ENCODE peak calls at places on chromosomes 3 and 15, in four cellular contexts. One of them, this sample, is unnamed.

GRCh38 chr3:149536429-149536828 is 61.9 kb downstream of the TM4SF4 start:
- DNase-seq in MM.1S: no peak
- DNase-seq in GM20000: no peak
- DNase-seq in PC-3: no peak
- DNase-seq in this sample: no peak

GRCh38 chr15:41881550-41881924 is 12.3 kb downstream of the SPTBN5 start:
- DNase-seq in GM20000: no peak
- DNase-seq in PC-3: no peak
- DNase-seq in MM.1S: no peak
- DNase-seq in this sample: no peak

GRCh38 chr15:51172190-51172589 is 77.5 kb upstream of the TNFAIP8L3 start:
- DNase-seq in MM.1S: no peak
- DNase-seq in GM20000: no peak
- DNase-seq in PC-3: no peak
- DNase-seq in this sample: no peak

GRCh38 chr3:192060160-192060783 is 599.3 kb downstream of the PYDC2 start:
- DNase-seq in GM20000: no peak
- DNase-seq in MM.1S: peak
- DNase-seq in PC-3: no peak
- DNase-seq in this sample: no peak

GRCh38 chr3:36206936-36207620 is 173.2 kb upstream of the STAC start:
- DNase-seq in PC-3: no peak
- DNase-seq in GM20000: no peak
- DNase-seq in MM.1S: no peak
- DNase-seq in this sample: no peak

GRCh38 chr15:65077981-65078352 is 1.4 kb downstream of the KBTBD13 start:
- DNase-seq in GM20000: peak
- DNase-seq in PC-3: no peak
- DNase-seq in MM.1S: peak
- DNase-seq in this sample: peak

GRCh38 chr3:66302288-66302687 is 81.5 kb downstream of the SLC25A26 start:
- DNase-seq in PC-3: no peak
- DNase-seq in GM20000: peak
- DNase-seq in MM.1S: no peak
- DNase-seq in this sample: peak

GRCh38 chr15:23566070-23567050 is 886 bp downstream of the MKRN3 start:
- DNase-seq in GM20000: no peak
- DNase-seq in PC-3: peak
- DNase-seq in MM.1S: no peak
- DNase-seq in this sample: no peak

GRCh38 chr15:49985463-49985862 is 133.6 kb downstream of the ATP8B4 start:
- DNase-seq in MM.1S: no peak
- DNase-seq in PC-3: no peak
- DNase-seq in GM20000: no peak
- DNase-seq in this sample: no peak

GRCh38 chr3:33054100-33055097 is 42.5 kb downstream of the GLB1 start:
- DNase-seq in GM20000: no peak
- DNase-seq in MM.1S: no peak
- DNase-seq in PC-3: no peak
- DNase-seq in this sample: no peak

GRCh38 chr3:32684029-32684799 is 774 bp upstream of the CNOT10 start:
- DNase-seq in PC-3: no peak
- DNase-seq in MM.1S: peak
- DNase-seq in GM20000: no peak
- DNase-seq in this sample: no peak

GRCh38 chr15:92411256-92411655 is 17.6 kb downstream of the ST8SIA2 start:
- DNase-seq in PC-3: no peak
- DNase-seq in GM20000: no peak
- DNase-seq in MM.1S: no peak
- DNase-seq in this sample: no peak

GRCh38 chr15:37095993-37096877 is 4.1 kb downstream of the MEIS2 start:
- DNase-seq in GM20000: no peak
- DNase-seq in PC-3: no peak
- DNase-seq in MM.1S: no peak
- DNase-seq in this sample: no peak

GRCh38 chr15:27028836-27029482 is 58.0 kb downstream of the GABRG3 start:
- DNase-seq in GM20000: no peak
- DNase-seq in PC-3: no peak
- DNase-seq in MM.1S: peak
- DNase-seq in this sample: no peak

GRCh38 chr15:91769919-91770318 is 83.6 kb upstream of the SLCO3A1 start:
- DNase-seq in PC-3: no peak
- DNase-seq in MM.1S: no peak
- DNase-seq in GM20000: no peak
- DNase-seq in this sample: no peak

GRCh38 chr15:48358681-48359152 is 27.5 kb downstream of the DUT start:
- DNase-seq in GM20000: no peak
- DNase-seq in MM.1S: no peak
- DNase-seq in PC-3: peak
- DNase-seq in this sample: peak

GRCh38 chr3:189531271-189531670 is 99.9 kb upstream of the TP63 start:
- DNase-seq in GM20000: no peak
- DNase-seq in MM.1S: no peak
- DNase-seq in PC-3: no peak
- DNase-seq in this sample: no peak

GRCh38 chr3:156307704-156308103 is 187.3 kb downstream of the KCNAB1 start:
- DNase-seq in PC-3: peak
- DNase-seq in GM20000: no peak
- DNase-seq in MM.1S: no peak
- DNase-seq in this sample: no peak

GRCh38 chr3:12054245-12054644 is 50.1 kb downstream of the SYN2 start:
- DNase-seq in PC-3: peak
- DNase-seq in GM20000: no peak
- DNase-seq in MM.1S: no peak
- DNase-seq in this sample: no peak

GRCh38 chr3:128152419-128153155 is 694 bp upstream of the EEFSEC start:
- DNase-seq in GM20000: no peak
- DNase-seq in PC-3: peak
- DNase-seq in MM.1S: peak
- DNase-seq in this sample: peak

GRCh38 chr3:51501833-51502561 is 2.2 kb upstream of the DCAF1 start:
- DNase-seq in MM.1S: peak
- DNase-seq in PC-3: peak
- DNase-seq in GM20000: peak
- DNase-seq in this sample: peak

GRCh38 chr15:80403712-80404056 is 498 bp upstream of the ARNT2 start:
- DNase-seq in PC-3: no peak
- DNase-seq in GM20000: no peak
- DNase-seq in MM.1S: no peak
- DNase-seq in this sample: no peak

GRCh38 chr15:44296625-44297524 is 8.4 kb downstream of the GOLM2 start:
- DNase-seq in PC-3: peak
- DNase-seq in GM20000: no peak
- DNase-seq in MM.1S: no peak
- DNase-seq in this sample: peak

GRCh38 chr3:153752405-153753027 is 368.7 kb upstream of the ARHGEF26 start:
- DNase-seq in PC-3: peak
- DNase-seq in GM20000: no peak
- DNase-seq in MM.1S: no peak
- DNase-seq in this sample: no peak

GRCh38 chr3:195692361-195692700 is 28.4 kb upstream of the MUC20 start:
- DNase-seq in MM.1S: no peak
- DNase-seq in PC-3: no peak
- DNase-seq in GM20000: peak
- DNase-seq in this sample: no peak

DNA sequence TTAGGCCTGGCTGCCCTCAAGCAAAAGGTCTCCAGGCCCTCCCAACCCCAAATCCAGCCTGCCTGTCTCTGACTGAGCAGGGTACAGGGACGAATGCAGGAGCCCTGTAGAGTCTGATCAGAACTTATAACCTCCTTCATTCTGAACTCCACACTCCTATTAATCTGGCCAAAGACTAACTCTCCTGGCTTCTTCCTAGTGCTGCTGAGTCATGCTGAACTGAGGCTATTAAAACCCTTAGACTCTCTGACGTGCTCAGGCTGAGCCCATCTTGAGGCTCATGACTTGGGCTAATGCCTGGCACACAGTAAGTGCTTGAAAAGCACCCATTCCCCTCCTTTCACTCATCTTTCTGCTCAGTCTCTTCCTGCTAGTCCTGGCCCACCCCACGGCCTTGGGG is 81.9 kb downstream of the NUP210 start:
- DNase-seq in MM.1S: no peak
- DNase-seq in PC-3: peak
- DNase-seq in GM20000: no peak
- DNase-seq in this sample: no peak
- TF ChIP-seq CTCF in MM.1S: no peak
- TF ChIP-seq CTCF in PC-3: no peak
- TF ChIP-seq CTCF in GM20000: no peak
- TF ChIP-seq CTCF in this sample: no peak

GRCh38 chr15:28922712-28923012 is 36.9 kb downstream of the APBA2 start:
- DNase-seq in MM.1S: no peak
- DNase-seq in GM20000: no peak
- DNase-seq in PC-3: no peak
- DNase-seq in this sample: no peak

GRCh38 chr15:28923726-28924280 is 38.0 kb downstream of the APBA2 start:
- DNase-seq in GM20000: no peak
- DNase-seq in MM.1S: peak
- DNase-seq in PC-3: no peak
- DNase-seq in this sample: no peak

GRCh38 chr15:28920781-28921331 is 35.1 kb downstream of the APBA2 start:
- DNase-seq in GM20000: no peak
- DNase-seq in PC-3: no peak
- DNase-seq in MM.1S: peak
- DNase-seq in this sample: no peak

GRCh38 chr15:28921336-28921735 is 35.6 kb downstream of the APBA2 start:
- DNase-seq in GM20000: no peak
- DNase-seq in PC-3: no peak
- DNase-seq in MM.1S: peak
- DNase-seq in this sample: no peak

DNA sequence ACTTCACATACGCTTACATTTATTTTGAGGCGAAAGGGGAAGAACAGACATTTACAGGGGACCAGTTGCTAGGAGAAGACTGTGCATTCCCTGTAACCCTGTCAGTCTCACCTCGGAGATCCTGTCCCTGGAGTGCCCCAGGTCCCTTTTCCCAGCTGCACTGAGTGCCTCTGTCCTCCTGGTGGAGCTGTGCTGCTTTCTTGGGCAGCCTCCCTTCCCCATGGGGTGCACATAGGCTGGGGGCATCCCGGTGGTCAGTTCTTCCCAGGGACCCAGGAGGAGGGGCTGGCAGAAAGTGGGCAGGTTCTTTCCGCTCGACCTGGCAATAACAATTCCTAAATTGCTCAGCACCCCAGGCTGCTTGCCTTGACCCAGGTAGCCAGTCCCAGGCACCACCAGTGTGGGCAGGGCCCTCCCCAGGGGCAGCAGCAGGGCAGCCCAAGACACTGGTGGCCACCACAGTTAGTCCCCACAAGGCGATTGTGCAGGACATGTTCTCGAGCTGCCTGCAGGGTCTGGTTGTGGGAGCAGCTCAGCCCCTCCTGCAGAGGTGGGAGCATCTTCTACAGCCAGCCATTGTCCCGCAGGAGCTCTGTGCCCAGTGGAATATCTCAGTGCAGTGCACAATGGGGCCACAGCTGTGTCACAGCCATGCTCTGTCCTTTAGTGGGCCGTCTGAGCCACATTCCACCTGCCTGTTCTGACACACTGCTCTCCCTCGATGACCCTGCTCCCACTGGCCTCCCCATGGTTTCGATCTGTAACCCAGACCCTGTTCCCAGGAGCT is 36.3 kb downstream of the APBA2 start:
- DNase-seq in MM.1S: no peak
- DNase-seq in PC-3: no peak
- DNase-seq in GM20000: no peak
- DNase-seq in this sample: no peak
- TF ChIP-seq CTCF in MM.1S: peak
- TF ChIP-seq CTCF in PC-3: peak
- TF ChIP-seq CTCF in GM20000: peak
- TF ChIP-seq CTCF in this sample: no peak

DNA sequence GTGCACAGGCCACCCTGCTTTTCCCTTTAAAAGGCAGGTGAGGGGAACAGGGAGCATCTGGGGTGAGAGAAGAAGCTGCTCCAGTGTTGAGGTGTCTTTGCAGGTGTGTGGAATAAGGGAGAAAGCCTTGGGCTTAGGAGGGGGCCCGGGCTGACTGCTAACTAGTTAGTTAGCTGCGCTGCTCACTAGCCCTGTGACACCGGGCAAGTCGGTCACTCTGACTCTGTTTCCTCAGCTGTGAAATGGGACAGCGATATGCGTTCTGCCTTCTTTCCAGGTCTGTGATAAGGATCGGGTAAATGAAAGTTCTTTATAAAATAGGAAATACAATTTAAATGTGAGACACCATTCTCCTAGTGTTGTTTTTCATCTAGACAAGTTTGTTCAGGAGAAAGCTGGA is 28.1 kb downstream of the PDIA5 start:
- DNase-seq in MM.1S: no peak
- DNase-seq in PC-3: no peak
- DNase-seq in GM20000: no peak
- DNase-seq in this sample: no peak
- TF ChIP-seq CTCF in MM.1S: no peak
- TF ChIP-seq CTCF in PC-3: no peak
- TF ChIP-seq CTCF in GM20000: no peak
- TF ChIP-seq CTCF in this sample: no peak

GRCh38 chr3:132033471-132033870 is 1.3 kb downstream of the CPNE4 start:
- DNase-seq in MM.1S: no peak
- DNase-seq in GM20000: no peak
- DNase-seq in PC-3: no peak
- DNase-seq in this sample: no peak

GRCh38 chr3:132034097-132034485 is 723 bp downstream of the CPNE4 start:
- DNase-seq in MM.1S: no peak
- DNase-seq in PC-3: no peak
- DNase-seq in GM20000: no peak
- DNase-seq in this sample: no peak

GRCh38 chr3:132032959-132033358 is 1.9 kb downstream of the CPNE4 start:
- DNase-seq in GM20000: no peak
- DNase-seq in MM.1S: no peak
- DNase-seq in PC-3: no peak
- DNase-seq in this sample: no peak

GRCh38 chr3:132038198-132038825 is 3.5 kb upstream of the CPNE4 start:
- DNase-seq in MM.1S: peak
- DNase-seq in PC-3: peak
- DNase-seq in GM20000: peak
- DNase-seq in this sample: peak

GRCh38 chr3:132034486-132035464 is at the start of gene CPNE4:
- DNase-seq in MM.1S: peak
- DNase-seq in GM20000: peak
- DNase-seq in PC-3: peak
- DNase-seq in this sample: peak
- TF ChIP-seq CTCF in MM.1S: peak
- TF ChIP-seq CTCF in GM20000: peak
- TF ChIP-seq CTCF in PC-3: peak
- TF ChIP-seq CTCF in this sample: peak

GRCh38 chr3:55405436-55405835 is 81.7 kb downstream of the WNT5A start:
- DNase-seq in GM20000: no peak
- DNase-seq in MM.1S: no peak
- DNase-seq in PC-3: peak
- DNase-seq in this sample: peak
- TF ChIP-seq CTCF in GM20000: no peak
- TF ChIP-seq CTCF in MM.1S: peak
- TF ChIP-seq CTCF in PC-3: peak
- TF ChIP-seq CTCF in this sample: peak

GRCh38 chr3:45084820-45085816 is 59.0 kb downstream of the CLEC3B start:
- DNase-seq in PC-3: peak
- DNase-seq in GM20000: no peak
- DNase-seq in MM.1S: no peak
- DNase-seq in this sample: no peak
- TF ChIP-seq CTCF in PC-3: no peak
- TF ChIP-seq CTCF in GM20000: no peak
- TF ChIP-seq CTCF in MM.1S: no peak
- TF ChIP-seq CTCF in this sample: no peak